ENCODE peak calls at places on chromosomes 16 and 17, in four cellular contexts. D, A, X and R are unnamed samples.

GRCh38 chr17:39473310-39473709 is 12.0 kb downstream of the CDK12 start:
- DNase-seq in X (no peak), D (no peak), A (no peak), R (no peak)

GRCh38 chr17:49467175-49467574 is 27.9 kb upstream of the NGFR start:
- DNase-seq in A (no peak), D (no peak), X (no peak), R (no peak)

GRCh38 chr17:10513284-10514067 is 4.9 kb downstream of the MYH1 start:
- DNase-seq in X (no peak), A (no peak), D (no peak), R (peak)

GRCh38 chr16:15575293-15576049 is 67.5 kb downstream of the MARF1 start:
- DNase-seq in X (no peak), A (no peak), D (no peak), R (no peak)

GRCh38 chr16:81547919-81548216 is 103.3 kb downstream of the CMIP start:
- DNase-seq in A (no peak), D (no peak), X (no peak), R (no peak)

GRCh38 chr16:9846362-9847099 is 335.7 kb downstream of the GRIN2A start:
- DNase-seq in D (no peak), X (no peak), A (no peak), R (no peak)

GRCh38 chr17:80832266-80832676 is 159.4 kb upstream of the CHMP6 start:
- DNase-seq in A (no peak), D (peak), X (peak), R (no peak)

GRCh38 chr17:21551081-21551881 is 141.0 kb upstream of the KCNJ18 start:
- DNase-seq in A (no peak), D (peak), X (peak), R (peak)

GRCh38 chr16:89561195-89562026 is 929 bp downstream of the RPL13 start:
- DNase-seq in X (no peak), D (no peak), A (no peak), R (no peak)

GRCh38 chr17:20267459-20267842 is 199.9 kb downstream of the LGALS9B start:
- DNase-seq in A (no peak), D (no peak), X (no peak), R (no peak)

GRCh38 chr17:57946798-57947358 is 8.3 kb downstream of the CUEDC1 start:
- DNase-seq in A (peak), D (no peak), X (peak), R (no peak)

GRCh38 chr17:81437221-81437651 is 42.0 kb downstream of the BAHCC1 start:
- DNase-seq in A (no peak), X (no peak), D (no peak), R (no peak)

GRCh38 chr17:60901806-60902205 is 224.2 kb downstream of the BCAS3 start:
- DNase-seq in D (no peak), X (peak), A (no peak), R (no peak)

GRCh38 chr16:57092786-57093301 is 461 bp downstream of the CPNE2 start:
- DNase-seq in D (peak), X (no peak), A (no peak), R (no peak)
- H3K4me3 ChIP-seq in D (peak), X (peak), A (peak), R (peak)

GRCh38 chr17:73227944-73228343 is 33.7 kb downstream of the CPSF4L start:
- DNase-seq in X (no peak), A (no peak), D (no peak), R (no peak)
- H3K4me3 ChIP-seq in X (no peak), A (no peak), D (no peak), R (no peak)

GRCh38 chr16:68771922-68772681 is 35.0 kb downstream of the CDH1 start:
- DNase-seq in X (no peak), D (no peak), A (no peak), R (no peak)
- H3K4me3 ChIP-seq in X (no peak), D (no peak), A (no peak), R (no peak)

GRCh38 chr17:63698886-63699637 is 863 bp downstream of the LIMD2 start:
- DNase-seq in D (no peak), A (peak), X (peak), R (no peak)

GRCh38 chr17:63699638-63700527 is at the start of gene LIMD2:
- DNase-seq in X (peak), D (no peak), A (no peak), R (no peak)

GRCh38 chr17:63696381-63696961 is 3.5 kb downstream of the LIMD2 start:
- DNase-seq in A (peak), X (peak), D (no peak), R (no peak)

GRCh38 chr17:63697341-63698286 is 2.3 kb downstream of the LIMD2 start:
- DNase-seq in X (no peak), A (peak), D (no peak), R (no peak)

DNA sequence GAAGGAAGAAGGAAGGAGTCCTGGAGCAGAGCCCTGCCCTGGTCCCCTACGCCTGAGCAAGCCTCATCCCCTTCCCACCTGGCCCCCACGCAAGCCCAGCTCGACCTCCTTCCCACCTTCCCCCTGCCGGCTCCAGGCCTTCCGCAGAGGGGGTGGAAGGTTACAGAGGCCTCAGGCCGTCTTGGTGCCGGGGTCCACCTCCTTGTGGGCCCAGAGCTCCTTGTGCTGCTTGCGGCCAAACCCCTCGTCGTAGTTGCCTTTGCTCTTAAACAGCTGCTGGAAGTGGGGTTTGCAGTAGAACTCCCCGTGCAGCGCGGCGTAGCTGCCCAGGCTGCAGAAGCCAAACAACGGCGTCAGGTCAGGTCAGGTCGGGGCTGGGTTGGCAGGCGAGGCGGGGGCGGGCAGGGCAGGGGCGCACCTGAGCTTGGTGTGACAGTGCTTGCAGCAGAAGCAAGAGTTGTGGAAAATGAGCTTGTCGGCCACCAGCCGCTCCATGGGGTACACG is 1.5 kb downstream of the LIMD2 start:
- DNase-seq in X (no peak), D (no peak), A (no peak), R (no peak)
- H3K4me3 ChIP-seq in X (no peak), D (peak), A (peak), R (peak)

DNA sequence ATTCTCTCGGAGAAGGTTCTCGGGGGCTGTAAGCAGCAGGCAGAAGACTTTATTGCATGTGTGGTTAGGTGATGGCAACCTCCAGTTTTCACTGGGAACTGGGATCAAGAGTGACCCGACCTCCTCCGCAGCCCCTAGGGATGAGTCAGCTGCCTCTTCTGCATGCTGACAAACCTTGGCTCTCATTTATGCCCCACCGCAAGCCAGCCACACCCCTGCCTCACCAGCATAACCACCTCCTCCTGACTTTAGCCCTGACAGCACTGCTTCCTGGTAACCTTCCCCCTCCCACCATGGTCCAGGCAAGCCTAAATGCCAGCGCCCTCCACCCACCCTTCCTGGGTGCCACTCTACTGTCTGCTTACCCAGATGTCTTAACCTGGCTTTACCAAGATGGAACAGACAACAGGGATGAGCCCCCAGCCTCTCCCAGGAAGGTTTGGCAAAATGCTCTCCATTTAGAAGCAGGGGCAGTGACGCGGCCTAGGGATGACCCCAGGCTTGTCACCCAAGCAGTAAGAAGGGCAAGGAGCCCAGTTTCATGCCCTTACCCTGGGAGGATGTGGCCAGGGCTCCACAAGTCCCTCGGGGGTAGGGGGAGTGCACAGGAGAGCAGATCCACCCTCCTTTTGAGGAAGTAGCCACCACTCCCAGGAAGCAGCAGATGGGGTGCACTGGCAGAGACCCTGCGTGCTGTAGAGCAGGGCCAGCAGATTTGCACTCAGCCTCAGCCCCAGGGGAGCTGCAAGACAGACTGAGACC is 73.5 kb downstream of the GOSR1 start:
- DNase-seq in D (no peak), X (peak), A (peak), R (no peak)
- H3K4me3 ChIP-seq in D (no peak), X (no peak), A (no peak), R (no peak)

GRCh38 chr17:31581491-31581890 is 190.0 kb downstream of the RAB11FIP4 start:
- DNase-seq in X (peak), D (no peak), A (no peak), R (no peak)

GRCh38 chr17:31580331-31581021 is 189.0 kb downstream of the RAB11FIP4 start:
- DNase-seq in X (peak), D (peak), A (no peak), R (peak)

GRCh38 chr17:31579265-31579664 is 187.8 kb downstream of the RAB11FIP4 start:
- DNase-seq in X (peak), A (no peak), D (no peak), R (no peak)

GRCh38 chr17:31582151-31582907 is 190.9 kb downstream of the RAB11FIP4 start:
- DNase-seq in D (peak), A (peak), X (no peak), R (no peak)

GRCh38 chr17:31581022-31581483 is 189.6 kb downstream of the RAB11FIP4 start:
- DNase-seq in A (no peak), D (peak), X (peak), R (peak)
- H3K4me3 ChIP-seq in A (no peak), D (no peak), X (no peak), R (no peak)

GRCh38 chr16:29972992-29973383 is 680 bp upstream of the TAOK2 start:
- DNase-seq in D (no peak), X (no peak), A (no peak), R (no peak)
- H3K4me3 ChIP-seq in D (peak), X (no peak), A (no peak), R (no peak)

DNA sequence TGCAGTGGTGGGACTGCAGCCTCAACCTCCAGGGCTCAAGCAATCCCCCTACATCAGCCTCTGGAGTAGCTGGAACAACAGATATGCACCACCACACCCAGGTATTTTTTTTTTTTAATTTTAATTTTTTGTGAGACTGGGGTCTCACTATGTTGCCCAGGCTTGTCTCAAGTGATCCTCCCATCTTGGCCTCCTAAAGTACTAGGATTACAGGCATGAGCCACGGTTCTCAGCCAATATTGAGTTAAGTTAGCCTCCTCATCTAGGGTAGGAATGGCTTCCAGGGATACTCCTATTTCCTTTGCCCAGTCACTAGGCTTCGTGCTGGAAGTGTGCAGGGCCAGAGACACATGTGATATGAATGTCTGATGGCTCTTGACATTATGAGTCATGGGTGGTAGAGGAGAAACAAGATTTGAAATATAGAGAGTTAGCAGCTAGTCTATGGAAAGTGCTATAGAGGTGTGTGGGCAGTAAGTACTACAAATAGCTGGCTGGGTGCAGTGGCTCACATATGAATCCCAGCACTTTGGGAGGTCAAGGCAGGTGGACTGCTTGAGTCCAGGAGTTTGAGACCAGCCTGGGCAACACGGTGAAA is 8.0 kb upstream of the HES7 start:
- DNase-seq in X (no peak), A (no peak), D (no peak), R (no peak)
- H3K4me3 ChIP-seq in X (no peak), A (no peak), D (no peak), R (no peak)

DNA sequence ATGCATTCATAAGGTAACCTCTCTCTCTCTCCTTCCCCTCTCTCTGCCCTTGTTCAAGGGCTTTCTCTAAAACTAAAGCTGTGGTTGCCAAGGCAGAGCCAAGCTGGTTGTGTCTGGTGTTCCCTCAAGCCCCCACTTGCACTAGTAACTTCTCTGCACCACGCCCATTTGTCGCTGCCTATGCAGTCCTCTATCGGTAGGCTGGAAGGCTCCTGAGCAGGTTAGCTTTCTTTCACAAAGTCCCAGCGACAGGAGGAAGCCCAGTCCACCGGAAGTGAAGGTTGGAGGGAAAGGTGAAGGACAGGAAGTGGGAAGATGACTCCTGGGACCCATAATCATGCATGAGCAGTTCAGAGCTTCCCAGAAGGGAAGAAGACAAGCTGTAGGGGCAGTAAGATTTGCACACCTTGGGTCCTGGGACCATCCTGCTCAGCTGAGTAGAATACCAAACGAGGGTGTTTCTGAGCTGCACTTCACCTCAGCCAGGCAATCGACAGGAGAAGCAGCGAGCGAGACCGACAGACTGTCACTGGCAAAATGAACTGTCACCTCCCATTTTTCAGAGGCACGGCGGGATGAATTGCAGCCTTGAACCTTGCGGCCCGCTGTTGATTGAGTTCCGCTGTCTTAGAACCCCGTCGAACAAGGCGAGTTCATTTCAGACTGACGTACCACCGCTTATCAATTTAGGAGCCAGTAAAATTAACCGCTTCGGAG is 14.7 kb upstream of the SKAP1 start:
- DNase-seq in X (no peak), A (no peak), D (no peak), R (no peak)
- H3K4me3 ChIP-seq in X (no peak), A (peak), D (no peak), R (no peak)